ENCODE peak calls at places on chromosome 3, in nine cellular contexts. D is mucosa of descending colon, Q is fibroblast of lung, Y is sigmoid colon, E is uterus, I is heart left ventricle, T is upper lobe of left lung, W is IMR-90, K is neural progenitor cell. Z is an unnamed sample.

GRCh38 chr3:138948371-138949001 is 1.5 kb downstream of the FOXL2NB start:
- DNase-seq in I (no peak), W (no peak), Q (no peak), Y (no peak), E (no peak), D (no peak), T (no peak), K (no peak), Z (no peak)

GRCh38 chr3:14392231-14392630 is 10.2 kb upstream of the SLC6A6 start:
- DNase-seq in W (no peak), T (no peak), E (no peak), D (no peak), I (no peak), Q (no peak), K (no peak), Y (no peak), Z (no peak)

GRCh38 chr3:15345608-15346137 is 13.3 kb upstream of the SH3BP5 start:
- DNase-seq in T (no peak), I (no peak), Y (peak; percentile 48), E (no peak), D (no peak), Q (no peak), K (no peak), W (no peak), Z (no peak)

GRCh38 chr3:4732974-4733373 is 239.8 kb downstream of the ITPR1 start:
- DNase-seq in I (no peak), T (no peak), W (no peak), D (no peak), K (peak; percentile 17), E (no peak), Q (no peak), Y (no peak), Z (no peak)

GRCh38 chr3:14725015-14725431 is 50.1 kb downstream of the C3orf20 start:
- DNase-seq in T (no peak), I (no peak), Y (peak; percentile 82), W (peak; percentile 64), K (no peak), Q (peak; percentile 30), E (peak; percentile 62), D (peak; percentile 11), Z (no peak)

GRCh38 chr3:161405836-161406235 is 34.5 kb upstream of the SPTSSB start:
- DNase-seq in I (no peak), E (no peak), K (no peak), W (no peak), Y (no peak), T (no peak), D (no peak), Q (no peak), Z (no peak)

GRCh38 chr3:129068291-129068886 is 7.8 kb downstream of the GP9 start:
- DNase-seq in K (no peak), E (no peak), T (no peak), I (peak; percentile 27), W (no peak), Q (peak; percentile 42), Y (no peak), D (no peak), Z (no peak)

GRCh38 chr3:116614795-116615362 is 94.7 kb upstream of the TUSC7 start:
- DNase-seq in K (peak; percentile 29), Y (no peak), I (no peak), T (no peak), D (no peak), Q (peak; percentile 5), E (no peak), W (peak; percentile 26), Z (no peak)

GRCh38 chr3:177026505-177027277 is 170.6 kb downstream of the TBL1XR1 start:
- DNase-seq in Q (peak; percentile 71), E (no peak), D (no peak), K (no peak), I (no peak), W (peak; percentile 70), T (no peak), Y (no peak), Z (no peak)

GRCh38 chr3:31733234-31733667 is 200.5 kb downstream of the STT3B start:
- DNase-seq in D (no peak), W (no peak), E (peak; percentile 27), Q (peak; percentile 17), T (no peak), Y (no peak), K (no peak), I (no peak), Z (no peak)

GRCh38 chr3:50620420-50620819 is 3.5 kb downstream of the MAPKAPK3 start:
- DNase-seq in Y (no peak), W (no peak), T (peak; percentile 71), Q (no peak), E (no peak), K (no peak), D (no peak), I (peak; percentile 16), Z (no peak)

GRCh38 chr3:9192238-9192637 is 57.2 kb downstream of the SRGAP3 start:
- DNase-seq in K (no peak), I (no peak), E (no peak), W (no peak), T (no peak), Y (peak; percentile 8), Q (no peak), D (no peak), Z (no peak)

GRCh38 chr3:21502631-21503030 is 248.4 kb downstream of the ZNF385D start:
- DNase-seq in K (peak; percentile 17), Q (no peak), I (no peak), W (no peak), Y (no peak), T (peak; percentile 36), E (no peak), D (no peak), Z (no peak)

GRCh38 chr3:169454060-169454317 is 209.5 kb downstream of the MECOM start:
- DNase-seq in D (no peak), E (no peak), T (no peak), W (no peak), Q (no peak), I (no peak), Y (no peak), K (no peak), Z (no peak)

GRCh38 chr3:16884748-16885587 is at the start of gene PLCL2:
- DNase-seq in Q (peak; percentile 35), I (peak; percentile 52), Y (peak; percentile 74), T (peak; percentile 43), K (peak; percentile 76), W (peak; percentile 21), E (peak; percentile 39), D (peak; percentile 59), Z (peak; percentile 57)

DNA sequence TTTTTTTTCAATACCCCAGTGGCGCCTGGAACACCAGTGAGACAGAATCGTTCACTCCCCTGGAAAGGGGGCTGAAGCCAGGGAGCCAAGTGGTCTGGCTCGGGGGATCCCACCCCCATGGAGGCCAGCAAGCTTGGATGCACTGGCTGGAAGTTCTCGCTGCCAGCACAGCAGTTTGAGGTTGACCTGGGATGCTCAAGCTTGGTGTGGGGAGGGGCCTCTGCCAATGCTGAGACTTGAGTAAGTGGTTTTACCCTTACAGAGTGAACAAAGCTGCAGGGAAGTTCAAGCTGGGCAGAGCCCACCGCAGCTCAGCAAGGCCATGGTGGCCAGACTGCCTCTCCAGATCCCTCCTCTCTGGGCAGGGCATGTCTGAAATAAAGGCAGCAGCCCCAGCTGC is 276.2 kb upstream of the CNTN6 start:
- DNase-seq in I (no peak), T (no peak), D (no peak), K (no peak), W (no peak), Q (no peak), E (no peak), Y (no peak), Z (no peak)
- H3K9me3 ChIP-seq in I (peaks cover 31% of the 10 kb centered on the region), T (no peaks in the 10 kb centered on the region), D (peaks cover 37% of the 10 kb centered on the region), K (no peaks in the 10 kb centered on the region), W (peaks cover 3% of the 10 kb centered on the region), Q (no peaks in the 10 kb centered on the region), E (no peaks in the 10 kb centered on the region), Y (no peaks in the 10 kb centered on the region), Z (no peaks in the 10 kb centered on the region)

GRCh38 chr3:93906245-93906644 is 67.5 kb downstream of the PROS1 start:
- DNase-seq in Q (no peak), T (no peak), W (no peak), I (peak; percentile 30), E (no peak), D (peak; percentile 4), K (no peak), Y (no peak), Z (no peak)

GRCh38 chr3:93907132-93907531 is 66.6 kb downstream of the PROS1 start:
- DNase-seq in W (no peak), Y (no peak), K (no peak), E (no peak), I (no peak), Q (no peak), T (no peak), D (no peak), Z (no peak)

GRCh38 chr3:93904568-93904967 is 69.1 kb downstream of the PROS1 start:
- DNase-seq in Q (no peak), K (no peak), T (no peak), E (no peak), W (no peak), I (no peak), Y (no peak), D (no peak), Z (no peak)

GRCh38 chr3:93910085-93910484 is 63.6 kb downstream of the PROS1 start:
- DNase-seq in W (no peak), E (no peak), I (no peak), Q (peak; percentile 4), D (no peak), K (no peak), T (no peak), Y (no peak), Z (no peak)
- H3K9me3 ChIP-seq in W (no peaks in the 10 kb centered on the region), E (no peaks in the 10 kb centered on the region), I (peaks cover 19% of the 10 kb centered on the region), Q (no peaks in the 10 kb centered on the region), D (no peaks in the 10 kb centered on the region), K (peaks cover 9% of the 10 kb centered on the region), T (no peaks in the 10 kb centered on the region), Y (no peaks in the 10 kb centered on the region), Z (no peaks in the 10 kb centered on the region)

DNA sequence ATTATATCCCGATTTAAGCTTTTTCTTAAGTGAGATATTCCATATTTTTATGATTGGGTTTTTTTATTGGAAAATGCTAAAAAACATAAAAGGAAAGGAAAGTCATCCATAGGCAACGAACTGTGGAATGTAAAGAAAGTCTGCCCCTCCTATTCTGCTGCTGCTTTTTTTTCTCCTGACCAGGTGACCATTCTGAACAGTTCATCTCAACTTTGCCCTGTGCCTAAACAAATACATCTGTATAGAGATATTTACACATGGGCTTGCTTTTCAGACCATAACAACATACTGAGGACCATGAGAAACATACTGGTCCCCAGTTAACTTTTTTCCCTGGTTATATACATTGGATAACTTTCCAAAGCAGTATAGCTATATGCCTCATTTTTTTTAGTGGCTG is 18.9 kb upstream of the MLF1 start:
- DNase-seq in W (no peak), D (no peak), E (no peak), I (no peak), Q (no peak), Y (no peak), K (no peak), T (no peak), Z (no peak)
- H3K9me3 ChIP-seq in W (peaks cover 2% of the 10 kb centered on the region), D (no peaks in the 10 kb centered on the region), E (no peaks in the 10 kb centered on the region), I (no peaks in the 10 kb centered on the region), Q (no peaks in the 10 kb centered on the region), Y (no peaks in the 10 kb centered on the region), K (no peaks in the 10 kb centered on the region), T (no peaks in the 10 kb centered on the region), Z (no peaks in the 10 kb centered on the region)

GRCh38 chr3:104610730-104611652 is 755.7 kb upstream of the ALCAM start:
- DNase-seq in K (no peak), E (no peak), Q (no peak), D (no peak), W (no peak), I (no peak), Y (no peak), T (peak; percentile 40), Z (no peak)
- H3K9me3 ChIP-seq in K (no peaks in the 10 kb centered on the region), E (no peaks in the 10 kb centered on the region), Q (no peaks in the 10 kb centered on the region), D (no peaks in the 10 kb centered on the region), W (no peaks in the 10 kb centered on the region), I (no peaks in the 10 kb centered on the region), Y (no peaks in the 10 kb centered on the region), T (no peaks in the 10 kb centered on the region), Z (no peaks in the 10 kb centered on the region)